ENCODE peak calls at places on chromosomes 4 and X, in four cellular contexts. One of them, this sample, is unnamed.

GRCh38 chrX:130172127-130172834 is 519 bp downstream of the RAB33A start:
- DNase-seq in endothelial cell of umbilical vein: no peak
- DNase-seq in CD8-positive, alpha-beta T cell: peak; percentile 48
- DNase-seq in heart right ventricle: no peak
- DNase-seq in this sample: no peak

GRCh38 chr4:102420563-102421221 is 75.4 kb upstream of the SLC39A8 start:
- DNase-seq in heart right ventricle: no peak
- DNase-seq in endothelial cell of umbilical vein: peak; percentile 44
- DNase-seq in CD8-positive, alpha-beta T cell: no peak
- DNase-seq in this sample: no peak

GRCh38 chr4:4574792-4575191 is 32.9 kb upstream of the STX18 start:
- DNase-seq in heart right ventricle: peak; percentile 65
- DNase-seq in endothelial cell of umbilical vein: peak; percentile 77
- DNase-seq in CD8-positive, alpha-beta T cell: peak; percentile 56
- DNase-seq in this sample: peak; percentile 95

GRCh38 chr4:24588216-24588954 is 4.0 kb upstream of the DHX15 start:
- DNase-seq in endothelial cell of umbilical vein: no peak
- DNase-seq in CD8-positive, alpha-beta T cell: no peak
- DNase-seq in heart right ventricle: no peak
- DNase-seq in this sample: no peak

GRCh38 chr4:39022241-39022640 is 10.0 kb downstream of the TMEM156 start:
- DNase-seq in CD8-positive, alpha-beta T cell: no peak
- DNase-seq in heart right ventricle: no peak
- DNase-seq in endothelial cell of umbilical vein: no peak
- DNase-seq in this sample: no peak

GRCh38 chrX:9443327-9443726 is 21.5 kb upstream of the TBL1X start:
- DNase-seq in heart right ventricle: no peak
- DNase-seq in CD8-positive, alpha-beta T cell: no peak
- DNase-seq in endothelial cell of umbilical vein: no peak
- DNase-seq in this sample: no peak

GRCh38 chr4:139808381-139809206 is 143.0 kb downstream of the MGST2 start:
- DNase-seq in endothelial cell of umbilical vein: peak; percentile 81
- DNase-seq in CD8-positive, alpha-beta T cell: no peak
- DNase-seq in heart right ventricle: no peak
- DNase-seq in this sample: peak; percentile 20

GRCh38 chr4:79872738-79873137 is 200.3 kb downstream of the ANTXR2 start:
- DNase-seq in heart right ventricle: no peak
- DNase-seq in endothelial cell of umbilical vein: no peak
- DNase-seq in CD8-positive, alpha-beta T cell: no peak
- DNase-seq in this sample: no peak

GRCh38 chrX:1244164-1245076 is 24.2 kb upstream of the CSF2RA start:
- DNase-seq in CD8-positive, alpha-beta T cell: no peak
- DNase-seq in heart right ventricle: no peak
- DNase-seq in endothelial cell of umbilical vein: no peak
- DNase-seq in this sample: no peak

GRCh38 chrX:318068-318738 is 393 bp downstream of the GTPBP6 start:
- DNase-seq in heart right ventricle: peak; percentile 98
- DNase-seq in endothelial cell of umbilical vein: peak; percentile 98
- DNase-seq in CD8-positive, alpha-beta T cell: peak; percentile 94
- DNase-seq in this sample: peak; percentile 99

GRCh38 chr4:10107111-10108091 is 9.2 kb downstream of the WDR1 start:
- DNase-seq in heart right ventricle: no peak
- DNase-seq in endothelial cell of umbilical vein: no peak
- DNase-seq in CD8-positive, alpha-beta T cell: no peak
- DNase-seq in this sample: no peak

GRCh38 chr4:122755675-122756074 is 23.2 kb downstream of the BBS12 start:
- DNase-seq in endothelial cell of umbilical vein: no peak
- DNase-seq in CD8-positive, alpha-beta T cell: no peak
- DNase-seq in heart right ventricle: no peak
- DNase-seq in this sample: no peak

GRCh38 chr4:20356565-20356964 is 104.9 kb downstream of the SLIT2 start:
- DNase-seq in heart right ventricle: no peak
- DNase-seq in CD8-positive, alpha-beta T cell: no peak
- DNase-seq in endothelial cell of umbilical vein: peak; percentile 70
- DNase-seq in this sample: peak; percentile 77

GRCh38 chrX:112687189-112687691 is 7.5 kb upstream of the LHFPL1 start:
- DNase-seq in endothelial cell of umbilical vein: no peak
- DNase-seq in CD8-positive, alpha-beta T cell: no peak
- DNase-seq in heart right ventricle: no peak
- DNase-seq in this sample: peak; percentile 50

GRCh38 chr4:127575888-127576287 is 56.9 kb upstream of the INTU start:
- DNase-seq in heart right ventricle: no peak
- DNase-seq in endothelial cell of umbilical vein: no peak
- DNase-seq in CD8-positive, alpha-beta T cell: no peak
- DNase-seq in this sample: no peak

GRCh38 chrX:123087326-123087725 is 96.8 kb upstream of the GRIA3 start:
- DNase-seq in heart right ventricle: no peak
- DNase-seq in CD8-positive, alpha-beta T cell: no peak
- DNase-seq in endothelial cell of umbilical vein: no peak
- DNase-seq in this sample: peak; percentile 25

GRCh38 chr4:40576651-40577480 is 52.8 kb downstream of the RBM47 start:
- DNase-seq in CD8-positive, alpha-beta T cell: no peak
- DNase-seq in endothelial cell of umbilical vein: peak; percentile 48
- DNase-seq in heart right ventricle: peak; percentile 80
- DNase-seq in this sample: peak; percentile 95

GRCh38 chrX:149909324-149910177 is 19.8 kb upstream of the HSFX4 start:
- DNase-seq in CD8-positive, alpha-beta T cell: no peak
- DNase-seq in heart right ventricle: no peak
- DNase-seq in endothelial cell of umbilical vein: no peak
- DNase-seq in this sample: no peak

GRCh38 chr4:98484031-98484430 is 174.4 kb downstream of the TSPAN5 start:
- DNase-seq in heart right ventricle: no peak
- DNase-seq in endothelial cell of umbilical vein: peak; percentile 24
- DNase-seq in CD8-positive, alpha-beta T cell: no peak
- DNase-seq in this sample: peak; percentile 26

GRCh38 chr4:113169368-113169767 is 119.9 kb downstream of the ANK2 start:
- DNase-seq in heart right ventricle: no peak
- DNase-seq in endothelial cell of umbilical vein: no peak
- DNase-seq in CD8-positive, alpha-beta T cell: no peak
- DNase-seq in this sample: no peak

GRCh38 chr4:94131212-94131611 is 76.5 kb upstream of the SMARCAD1 start:
- DNase-seq in heart right ventricle: no peak
- DNase-seq in endothelial cell of umbilical vein: no peak
- DNase-seq in CD8-positive, alpha-beta T cell: no peak
- DNase-seq in this sample: no peak

GRCh38 chrX:48450076-48450475 is 20.0 kb downstream of the SLC38A5 start:
- DNase-seq in heart right ventricle: no peak
- DNase-seq in endothelial cell of umbilical vein: no peak
- DNase-seq in CD8-positive, alpha-beta T cell: no peak
- DNase-seq in this sample: no peak

GRCh38 chr4:74933562-74934015 is 673 bp downstream of the PARM1 start:
- DNase-seq in heart right ventricle: peak; percentile 16
- DNase-seq in endothelial cell of umbilical vein: peak; percentile 4
- DNase-seq in CD8-positive, alpha-beta T cell: no peak
- DNase-seq in this sample: peak; percentile 1

GRCh38 chrX:147376601-147377387 is 534.9 kb upstream of the FMR1 start:
- DNase-seq in CD8-positive, alpha-beta T cell: no peak
- DNase-seq in endothelial cell of umbilical vein: no peak
- DNase-seq in heart right ventricle: no peak
- DNase-seq in this sample: no peak

GRCh38 chrX:115173181-115173580 is 16.0 kb upstream of the RBMXL3 start:
- DNase-seq in endothelial cell of umbilical vein: no peak
- DNase-seq in CD8-positive, alpha-beta T cell: no peak
- DNase-seq in heart right ventricle: no peak
- DNase-seq in this sample: no peak

GRCh38 chr4:17687237-17687857 is 72.9 kb downstream of the MED28 start:
- DNase-seq in CD8-positive, alpha-beta T cell: no peak
- DNase-seq in heart right ventricle: no peak
- DNase-seq in endothelial cell of umbilical vein: no peak
- DNase-seq in this sample: no peak
- TF ChIP-seq CTCF in CD8-positive, alpha-beta T cell: no peak
- TF ChIP-seq CTCF in heart right ventricle: no peak
- TF ChIP-seq CTCF in endothelial cell of umbilical vein: no peak
- TF ChIP-seq CTCF in this sample: no peak

DNA sequence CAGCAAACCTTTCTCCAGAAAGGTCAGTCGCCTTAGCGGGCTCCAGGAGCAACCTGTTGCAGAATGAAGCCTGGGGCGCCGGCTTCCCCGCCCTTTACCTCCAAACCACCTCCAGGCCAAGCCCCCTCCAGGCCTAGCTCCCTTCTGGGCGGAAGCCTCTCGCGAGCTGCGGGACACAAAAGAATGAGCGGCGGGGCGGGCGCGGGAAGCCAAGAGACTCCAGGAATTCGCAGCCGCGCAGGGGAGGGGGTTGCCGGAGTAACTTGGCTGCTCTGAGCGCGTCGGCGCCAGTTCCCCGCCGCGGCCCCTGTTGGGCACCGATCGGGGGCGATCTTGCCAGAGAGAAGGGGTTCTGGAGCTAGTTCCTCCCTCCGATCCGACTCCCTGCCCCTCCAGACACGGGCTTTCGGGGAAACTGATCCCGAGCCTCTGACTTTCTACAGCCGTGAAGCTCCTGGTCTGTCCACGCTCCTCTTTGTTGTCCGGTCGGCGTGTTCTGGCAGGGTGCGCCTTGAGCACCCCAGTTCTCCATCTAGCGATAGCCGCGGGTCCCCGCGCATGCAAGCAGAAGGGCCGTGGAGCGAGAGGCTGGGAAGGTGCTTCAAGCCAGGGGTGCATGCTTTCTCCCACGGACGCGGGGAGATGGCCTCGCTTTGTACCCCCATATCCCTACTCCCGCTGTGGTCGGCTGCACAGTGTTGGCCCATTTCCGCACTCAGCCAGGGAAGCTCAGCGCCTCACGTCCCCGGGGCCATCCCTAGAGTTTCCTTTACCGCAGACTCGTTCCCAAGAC is 1.2 kb downstream of the PROM1 start:
- DNase-seq in heart right ventricle: peak; percentile 25
- DNase-seq in endothelial cell of umbilical vein: peak; percentile 30
- DNase-seq in CD8-positive, alpha-beta T cell: no peak
- DNase-seq in this sample: peak; percentile 6
- H3K4me3 ChIP-seq in heart right ventricle: peak overlapping the region; percentile 51
- H3K4me3 ChIP-seq in endothelial cell of umbilical vein: peak overlapping the region; percentile 36
- H3K4me3 ChIP-seq in CD8-positive, alpha-beta T cell: peak overlapping the region; percentile 44
- H3K4me3 ChIP-seq in this sample: no peak overlapping the region

DNA sequence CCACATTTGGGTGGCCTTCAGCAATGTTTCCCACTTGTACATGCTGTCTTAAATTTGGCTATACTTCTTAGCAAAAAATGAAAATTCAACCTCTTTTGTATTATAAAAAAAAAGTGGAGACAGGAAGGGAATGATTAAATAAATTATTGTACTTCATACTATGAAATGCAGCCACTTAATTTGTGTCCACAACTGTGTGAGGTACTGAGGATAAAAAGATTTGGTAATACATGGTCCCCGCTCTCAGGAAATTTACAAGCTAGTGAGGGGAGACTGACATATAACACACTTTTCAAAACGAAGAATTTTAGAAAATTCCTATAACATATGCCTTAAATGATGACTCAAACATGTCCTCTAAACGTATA is 105.0 kb downstream of the HNRNPD start:
- DNase-seq in CD8-positive, alpha-beta T cell: no peak
- DNase-seq in endothelial cell of umbilical vein: no peak
- DNase-seq in heart right ventricle: no peak
- DNase-seq in this sample: no peak
- TF ChIP-seq CTCF in CD8-positive, alpha-beta T cell: peak; percentile 16
- TF ChIP-seq CTCF in endothelial cell of umbilical vein: no peak
- TF ChIP-seq CTCF in heart right ventricle: no peak
- TF ChIP-seq CTCF in this sample: no peak

GRCh38 chr4:2537011-2537830 is 774 bp downstream of the FAM193A start:
- DNase-seq in endothelial cell of umbilical vein: peak; percentile 59
- DNase-seq in heart right ventricle: peak; percentile 29
- DNase-seq in CD8-positive, alpha-beta T cell: peak; percentile 71
- DNase-seq in this sample: peak; percentile 23
- H3K4me3 ChIP-seq in endothelial cell of umbilical vein: peak overlapping the region; percentile 88
- H3K4me3 ChIP-seq in heart right ventricle: peak overlapping the region; percentile 82
- H3K4me3 ChIP-seq in CD8-positive, alpha-beta T cell: peak overlapping the region; percentile 66
- H3K4me3 ChIP-seq in this sample: peak overlapping the region; percentile 62

This sample was measured in fibroblast of pulmonary artery.